ENCODE peak calls at places on chromosomes 6 and 20, in eight cellular contexts. J, M, H, U, C, P, V and A are unnamed samples.

GRCh38 chr6:56230976-56231566 is 16.3 kb downstream of the COL21A1 start:
- DNase-seq in H (no peak), C (peak; percentile 71), V (no peak), J (no peak), U (no peak), M (no peak), P (no peak), A (no peak)

GRCh38 chr6:35275861-35276260 is 16.3 kb downstream of the ZNF76 start:
- DNase-seq in U (no peak), P (no peak), M (no peak), J (no peak), V (no peak), H (no peak), C (no peak), A (no peak)

GRCh38 chr6:167047554-167047953 is 48.4 kb downstream of the CEP43 start:
- DNase-seq in V (peak; percentile 59), J (peak; percentile 70), M (no peak), H (no peak), U (no peak), C (no peak), P (no peak), A (peak; percentile 39)

GRCh38 chr6:122530440-122531046 is 58.9 kb upstream of the SERINC1 start:
- DNase-seq in U (peak; percentile 64), P (no peak), H (no peak), M (peak; percentile 38), C (peak; percentile 82), V (peak; percentile 59), J (no peak), A (no peak)

GRCh38 chr20:40683894-40684268 is 5.2 kb downstream of the MAFB start:
- DNase-seq in M (no peak), P (no peak), H (no peak), J (no peak), V (no peak), C (no peak), U (no peak), A (no peak)

GRCh38 chr20:6924681-6925080 is 157.2 kb downstream of the BMP2 start:
- DNase-seq in C (no peak), U (no peak), P (no peak), M (no peak), J (no peak), H (no peak), V (no peak), A (no peak)

GRCh38 chr6:72042088-72042487 is 155.7 kb downstream of the RIMS1 start:
- DNase-seq in P (no peak), C (peak; percentile 2), J (no peak), M (no peak), H (no peak), V (no peak), U (no peak), A (no peak)

GRCh38 chr6:159098636-159099106 is 53.9 kb upstream of the TAGAP start:
- DNase-seq in C (no peak), J (no peak), P (peak; percentile 61), H (no peak), M (no peak), U (no peak), V (peak; percentile 71), A (peak; percentile 69)

GRCh38 chr6:68052234-68052633 is 582.8 kb upstream of the ADGRB3 start:
- DNase-seq in M (no peak), J (no peak), C (no peak), H (no peak), U (no peak), P (no peak), V (no peak), A (no peak)

GRCh38 chr6:23964865-23965264 is 161.2 kb upstream of the NRSN1 start:
- DNase-seq in P (no peak), H (no peak), V (no peak), U (no peak), M (no peak), J (no peak), C (no peak), A (no peak)

GRCh38 chr20:18750735-18751134 is 62.8 kb upstream of the SCP2D1 start:
- DNase-seq in P (no peak), C (no peak), V (no peak), H (no peak), U (no peak), M (no peak), J (no peak), A (no peak)

GRCh38 chr20:35271904-35272303 is 6.0 kb downstream of the MMP24OS start:
- DNase-seq in V (no peak), P (no peak), H (no peak), M (no peak), U (no peak), J (no peak), C (no peak), A (no peak)

GRCh38 chr6:104325341-104326172 is 534.2 kb downstream of the HACE1 start:
- DNase-seq in U (no peak), C (peak; percentile 76), J (no peak), H (no peak), P (no peak), M (no peak), V (no peak), A (no peak)

GRCh38 chr6:41935685-41936072 is 5.9 kb downstream of the CCND3 start:
- DNase-seq in U (no peak), J (no peak), M (no peak), H (no peak), C (no peak), P (peak; percentile 62), V (no peak), A (no peak)

GRCh38 chr6:123788319-123788718 is 15.3 kb upstream of the NKAIN2 start:
- DNase-seq in V (no peak), J (no peak), M (no peak), H (no peak), C (no peak), P (no peak), U (no peak), A (no peak)

GRCh38 chr6:35441642-35442041 is 10.5 kb upstream of the FANCE start:
- DNase-seq in M (no peak), V (no peak), P (no peak), U (no peak), J (no peak), C (no peak), H (no peak), A (no peak)

GRCh38 chr20:36093025-36093803 is 61.3 kb upstream of the EPB41L1 start:
- DNase-seq in C (peak; percentile 52), V (peak; percentile 54), M (peak; percentile 83), J (peak; percentile 84), P (peak; percentile 89), U (peak; percentile 43), H (peak; percentile 22), A (no peak)

GRCh38 chr20:38447251-38447661 is 12.1 kb upstream of the SNHG17 start:
- DNase-seq in C (no peak), H (no peak), U (no peak), J (no peak), P (no peak), M (no peak), V (no peak), A (no peak)

DNA sequence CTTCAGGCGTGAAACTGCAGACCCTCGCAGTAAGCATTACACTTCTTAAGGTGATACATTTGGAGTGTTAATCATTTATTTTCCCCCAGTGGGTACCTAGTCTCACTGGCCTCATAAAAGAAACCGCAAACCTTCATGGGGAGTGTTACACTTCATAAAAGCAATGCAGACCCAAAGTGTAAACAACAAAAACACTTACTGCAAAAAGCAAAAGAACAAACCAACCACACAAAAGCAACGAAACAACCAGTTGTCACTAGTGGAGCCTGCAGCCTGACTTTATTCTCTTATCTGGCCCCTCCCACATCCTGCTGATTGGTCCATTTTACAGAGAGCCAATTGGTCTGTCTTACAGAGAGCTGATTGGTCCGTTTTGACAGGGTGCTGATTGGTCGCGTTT is 23.8 kb downstream of the LY86 start:
- DNase-seq in J (no peak), U (no peak), V (no peak), M (no peak), C (no peak), H (no peak), P (no peak), A (no peak)
- H3K4me1 ChIP-seq in J (no peaks in the 10 kb centered on the region), U (no peaks in the 10 kb centered on the region), V (peaks cover 79% of the 10 kb centered on the region), M (no peaks in the 10 kb centered on the region), C (no peaks in the 10 kb centered on the region), H (no peaks in the 10 kb centered on the region), P (peaks cover 9% of the 10 kb centered on the region), A (peaks cover 36% of the 10 kb centered on the region)

DNA sequence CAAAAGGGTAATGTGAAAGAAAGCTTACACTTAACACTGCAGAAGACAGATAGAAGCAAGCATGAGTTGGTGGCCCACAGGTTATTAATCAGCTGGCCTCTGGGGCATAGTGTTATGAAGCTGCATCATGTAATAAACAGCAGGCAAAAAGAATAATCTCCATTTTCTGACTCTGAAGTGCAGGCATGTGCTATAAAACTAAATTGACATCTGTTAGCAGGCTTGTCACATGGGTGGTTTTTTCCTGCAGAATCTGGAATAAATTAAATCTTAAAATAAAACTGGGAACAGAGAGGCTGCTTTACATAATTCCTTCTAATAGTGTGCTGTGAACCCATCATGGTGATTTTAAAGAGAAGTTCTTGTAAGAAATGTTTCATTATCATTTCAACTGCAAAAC is 73.3 kb downstream of the METTL24 start:
- DNase-seq in U (no peak), V (no peak), P (no peak), H (no peak), C (no peak), J (no peak), M (no peak), A (no peak)
- H3K4me3 ChIP-seq in U (no peak overlapping the region), V (no peak overlapping the region), P (no peak overlapping the region), H (no peak overlapping the region), C (no peak overlapping the region), J (no peak overlapping the region), M (no peak overlapping the region), A (no peak overlapping the region)

DNA sequence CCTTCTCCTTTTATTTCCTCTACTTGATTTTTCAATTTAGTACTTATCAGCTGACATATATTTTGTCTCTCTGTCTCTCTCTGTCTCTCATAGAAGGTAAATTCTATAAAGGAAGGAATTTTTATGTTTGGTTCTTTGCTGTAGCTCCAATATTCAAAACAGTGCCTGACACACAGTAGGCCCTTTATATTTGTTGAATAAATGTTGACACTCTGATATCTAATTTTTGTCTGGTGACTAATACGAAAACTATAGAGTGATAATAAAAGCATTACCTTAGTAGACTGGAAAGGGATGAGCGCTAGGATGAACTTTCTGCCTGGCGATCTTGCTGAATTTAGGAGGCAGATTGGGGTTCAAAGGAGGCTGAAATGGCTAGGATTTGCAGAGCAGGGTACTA is 42.8 kb downstream of the PTPN1 start:
- DNase-seq in C (no peak), V (no peak), P (no peak), J (no peak), H (no peak), U (no peak), M (no peak), A (no peak)
- H3K4me1 ChIP-seq in C (peaks cover 4% of the 10 kb centered on the region), V (peaks cover 13% of the 10 kb centered on the region), P (peaks cover 10% of the 10 kb centered on the region), J (no peaks in the 10 kb centered on the region), H (peaks cover 7% of the 10 kb centered on the region), U (no peaks in the 10 kb centered on the region), M (no peaks in the 10 kb centered on the region), A (no peaks in the 10 kb centered on the region)

DNA sequence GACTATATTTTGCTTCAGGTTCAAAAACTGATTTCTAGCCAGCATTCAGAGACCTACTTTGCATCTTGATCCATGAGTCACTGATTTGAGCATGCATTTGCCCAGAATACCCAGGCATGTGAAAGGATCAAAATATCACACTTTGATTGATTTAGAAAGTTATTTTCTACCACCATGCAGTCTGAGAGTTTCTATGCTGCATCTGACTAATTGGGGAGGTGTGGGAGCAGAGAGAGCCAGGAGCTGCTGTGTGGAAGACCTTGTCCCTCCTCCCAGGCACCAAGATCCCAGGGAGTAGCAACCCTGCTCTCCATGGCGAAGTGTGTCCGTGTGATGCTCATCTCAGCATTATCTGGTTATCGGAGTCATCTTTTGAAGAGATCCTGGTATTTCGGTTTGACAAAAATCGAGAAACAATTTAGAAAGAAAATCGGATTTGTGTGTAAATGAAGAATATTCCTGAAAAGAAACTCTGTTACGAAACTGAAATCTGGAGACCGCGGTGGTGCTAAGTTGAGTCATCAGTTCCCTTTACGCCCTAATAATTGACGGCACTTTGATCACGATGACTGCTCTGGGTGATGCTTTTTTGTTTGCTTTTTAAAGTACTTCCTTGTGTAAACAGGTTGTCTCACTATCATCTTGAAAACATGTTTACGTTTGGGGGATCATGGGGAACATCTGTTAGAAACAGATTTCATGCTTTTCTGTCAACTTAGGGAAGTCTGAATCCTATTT is 193.4 kb downstream of the BACH2 start:
- DNase-seq in H (no peak), U (no peak), P (no peak), C (peak; percentile 8), M (no peak), V (no peak), J (no peak), A (no peak)
- H3K4me3 ChIP-seq in H (no peak overlapping the region), U (no peak overlapping the region), P (no peak overlapping the region), C (no peak overlapping the region), M (no peak overlapping the region), V (no peak overlapping the region), J (no peak overlapping the region), A (peak overlapping the region; percentile 43)